ENCODE peak calls at places on chromosomes 16 and 17, in seven cellular contexts. One of them, this sample, is unnamed.

GRCh38 chr17:57924677-57925076 is 30.5 kb downstream of the CUEDC1 start:
- DNase-seq in CD4-positive, alpha-beta memory T cell: no peak
- DNase-seq in effector memory CD4-positive, alpha-beta T cell: no peak
- DNase-seq in ovary: no peak
- DNase-seq in thyroid gland: peak
- DNase-seq in lung: no peak
- DNase-seq in body of pancreas: peak
- DNase-seq in this sample: no peak

GRCh38 chr16:9441021-9441420 is 349.6 kb downstream of the HAPSTR1 start:
- DNase-seq in CD4-positive, alpha-beta memory T cell: no peak
- DNase-seq in lung: no peak
- DNase-seq in ovary: no peak
- DNase-seq in body of pancreas: no peak
- DNase-seq in thyroid gland: peak
- DNase-seq in effector memory CD4-positive, alpha-beta T cell: no peak
- DNase-seq in this sample: no peak

GRCh38 chr17:17122781-17123483 is 80.7 kb downstream of the MPRIP start:
- DNase-seq in effector memory CD4-positive, alpha-beta T cell: no peak
- DNase-seq in ovary: no peak
- DNase-seq in body of pancreas: no peak
- DNase-seq in thyroid gland: no peak
- DNase-seq in CD4-positive, alpha-beta memory T cell: no peak
- DNase-seq in lung: no peak
- DNase-seq in this sample: no peak

GRCh38 chr16:12054868-12055267 is 78.3 kb downstream of the SNX29 start:
- DNase-seq in effector memory CD4-positive, alpha-beta T cell: no peak
- DNase-seq in body of pancreas: no peak
- DNase-seq in CD4-positive, alpha-beta memory T cell: no peak
- DNase-seq in thyroid gland: no peak
- DNase-seq in ovary: no peak
- DNase-seq in lung: no peak
- DNase-seq in this sample: no peak

GRCh38 chr16:24409045-24409444 is 130.3 kb upstream of the RBBP6 start:
- DNase-seq in effector memory CD4-positive, alpha-beta T cell: no peak
- DNase-seq in thyroid gland: no peak
- DNase-seq in lung: no peak
- DNase-seq in CD4-positive, alpha-beta memory T cell: no peak
- DNase-seq in body of pancreas: no peak
- DNase-seq in ovary: no peak
- DNase-seq in this sample: no peak

GRCh38 chr17:64358261-64358788 is 32.3 kb downstream of the PECAM1 start:
- DNase-seq in effector memory CD4-positive, alpha-beta T cell: no peak
- DNase-seq in CD4-positive, alpha-beta memory T cell: no peak
- DNase-seq in thyroid gland: no peak
- DNase-seq in lung: no peak
- DNase-seq in ovary: peak
- DNase-seq in body of pancreas: no peak
- DNase-seq in this sample: no peak

GRCh38 chr16:87897563-87898505 is 28.5 kb upstream of the SLC7A5 start:
- DNase-seq in body of pancreas: no peak
- DNase-seq in thyroid gland: no peak
- DNase-seq in CD4-positive, alpha-beta memory T cell: no peak
- DNase-seq in lung: no peak
- DNase-seq in effector memory CD4-positive, alpha-beta T cell: peak
- DNase-seq in ovary: no peak
- DNase-seq in this sample: peak

GRCh38 chr17:66633322-66633965 is 201.5 kb upstream of the CACNG5 start:
- DNase-seq in lung: no peak
- DNase-seq in effector memory CD4-positive, alpha-beta T cell: no peak
- DNase-seq in CD4-positive, alpha-beta memory T cell: no peak
- DNase-seq in thyroid gland: no peak
- DNase-seq in body of pancreas: no peak
- DNase-seq in ovary: no peak
- DNase-seq in this sample: no peak

GRCh38 chr17:45740553-45741330 is 43.4 kb upstream of the CRHR1 start:
- DNase-seq in lung: peak
- DNase-seq in body of pancreas: no peak
- DNase-seq in ovary: no peak
- DNase-seq in thyroid gland: peak
- DNase-seq in effector memory CD4-positive, alpha-beta T cell: no peak
- DNase-seq in CD4-positive, alpha-beta memory T cell: no peak
- DNase-seq in this sample: no peak

GRCh38 chr17:57257911-57258885 is 1.9 kb downstream of the MSI2 start:
- DNase-seq in body of pancreas: no peak
- DNase-seq in thyroid gland: no peak
- DNase-seq in effector memory CD4-positive, alpha-beta T cell: no peak
- DNase-seq in lung: no peak
- DNase-seq in ovary: no peak
- DNase-seq in CD4-positive, alpha-beta memory T cell: no peak
- DNase-seq in this sample: no peak

GRCh38 chr17:39595928-39596327 is 11.8 kb downstream of the NEUROD2 start:
- DNase-seq in CD4-positive, alpha-beta memory T cell: no peak
- DNase-seq in ovary: no peak
- DNase-seq in body of pancreas: no peak
- DNase-seq in thyroid gland: no peak
- DNase-seq in lung: no peak
- DNase-seq in effector memory CD4-positive, alpha-beta T cell: no peak
- DNase-seq in this sample: no peak

GRCh38 chr16:66904846-66905632 is 13.6 kb downstream of the CDH16 start:
- DNase-seq in body of pancreas: no peak
- DNase-seq in CD4-positive, alpha-beta memory T cell: no peak
- DNase-seq in effector memory CD4-positive, alpha-beta T cell: no peak
- DNase-seq in lung: no peak
- DNase-seq in ovary: no peak
- DNase-seq in thyroid gland: no peak
- DNase-seq in this sample: peak

GRCh38 chr17:32854177-32854576 is 22.7 kb downstream of the MYO1D start:
- DNase-seq in ovary: no peak
- DNase-seq in body of pancreas: no peak
- DNase-seq in thyroid gland: no peak
- DNase-seq in CD4-positive, alpha-beta memory T cell: no peak
- DNase-seq in effector memory CD4-positive, alpha-beta T cell: no peak
- DNase-seq in lung: no peak
- DNase-seq in this sample: no peak

GRCh38 chr17:10243905-10244844 is 45.8 kb upstream of the GAS7 start:
- DNase-seq in thyroid gland: peak
- DNase-seq in lung: peak
- DNase-seq in CD4-positive, alpha-beta memory T cell: no peak
- DNase-seq in ovary: peak
- DNase-seq in effector memory CD4-positive, alpha-beta T cell: no peak
- DNase-seq in body of pancreas: no peak
- DNase-seq in this sample: no peak

GRCh38 chr16:28110479-28110878 is 47.0 kb upstream of the GSG1L start:
- DNase-seq in effector memory CD4-positive, alpha-beta T cell: no peak
- DNase-seq in body of pancreas: no peak
- DNase-seq in thyroid gland: no peak
- DNase-seq in lung: no peak
- DNase-seq in CD4-positive, alpha-beta memory T cell: no peak
- DNase-seq in ovary: no peak
- DNase-seq in this sample: no peak

GRCh38 chr16:28110977-28111376 is 47.5 kb upstream of the GSG1L start:
- DNase-seq in lung: no peak
- DNase-seq in body of pancreas: no peak
- DNase-seq in CD4-positive, alpha-beta memory T cell: no peak
- DNase-seq in ovary: no peak
- DNase-seq in thyroid gland: no peak
- DNase-seq in effector memory CD4-positive, alpha-beta T cell: no peak
- DNase-seq in this sample: no peak

GRCh38 chr16:28108590-28109247 is 45.2 kb upstream of the GSG1L start:
- DNase-seq in CD4-positive, alpha-beta memory T cell: no peak
- DNase-seq in thyroid gland: no peak
- DNase-seq in body of pancreas: no peak
- DNase-seq in ovary: no peak
- DNase-seq in effector memory CD4-positive, alpha-beta T cell: no peak
- DNase-seq in lung: no peak
- DNase-seq in this sample: no peak

GRCh38 chr16:28110074-28110473 is 46.6 kb upstream of the GSG1L start:
- DNase-seq in ovary: no peak
- DNase-seq in CD4-positive, alpha-beta memory T cell: no peak
- DNase-seq in effector memory CD4-positive, alpha-beta T cell: no peak
- DNase-seq in thyroid gland: no peak
- DNase-seq in lung: no peak
- DNase-seq in body of pancreas: no peak
- DNase-seq in this sample: no peak

GRCh38 chr16:28112908-28113307 is 49.4 kb upstream of the GSG1L start:
- DNase-seq in effector memory CD4-positive, alpha-beta T cell: no peak
- DNase-seq in body of pancreas: no peak
- DNase-seq in ovary: no peak
- DNase-seq in lung: no peak
- DNase-seq in thyroid gland: no peak
- DNase-seq in CD4-positive, alpha-beta memory T cell: no peak
- DNase-seq in this sample: no peak
- H3K27ac ChIP-seq in effector memory CD4-positive, alpha-beta T cell: no peak
- H3K27ac ChIP-seq in body of pancreas: no peak
- H3K27ac ChIP-seq in ovary: no peak
- H3K27ac ChIP-seq in lung: no peak
- H3K27ac ChIP-seq in thyroid gland: no peak
- H3K27ac ChIP-seq in CD4-positive, alpha-beta memory T cell: no peak
- H3K27ac ChIP-seq in this sample: no peak

DNA sequence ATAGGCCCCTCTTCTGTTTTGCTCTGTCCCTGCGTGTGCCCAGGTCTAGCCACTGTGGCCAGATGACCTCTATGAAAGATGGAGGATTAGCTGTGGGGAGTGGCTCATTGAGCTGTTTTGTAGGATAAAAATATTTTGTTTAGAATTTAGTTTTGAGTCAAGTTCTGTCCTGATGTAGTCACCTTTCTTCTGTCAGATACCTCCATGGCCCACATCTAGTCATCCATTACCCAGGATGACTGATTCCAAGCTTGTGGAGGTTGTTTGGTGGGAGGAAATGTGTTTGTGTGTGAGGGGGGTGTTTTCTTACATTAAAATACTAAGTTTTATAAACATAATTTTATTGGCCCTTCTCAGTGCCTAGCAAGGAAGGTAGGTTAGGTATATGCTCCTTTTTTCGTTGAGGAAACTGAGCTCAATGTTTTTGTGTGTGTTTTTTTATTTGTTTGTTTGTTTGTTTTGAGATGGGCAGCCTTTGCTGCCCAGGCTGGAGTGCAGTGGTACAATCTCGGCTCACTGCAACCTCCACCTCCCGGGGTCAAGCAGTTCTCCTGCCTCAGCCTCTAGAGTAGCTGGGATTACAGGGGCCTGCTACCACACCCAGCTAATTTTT is 16.3 kb downstream of the SNX11 start:
- DNase-seq in CD4-positive, alpha-beta memory T cell: no peak
- DNase-seq in ovary: no peak
- DNase-seq in lung: no peak
- DNase-seq in effector memory CD4-positive, alpha-beta T cell: no peak
- DNase-seq in thyroid gland: no peak
- DNase-seq in body of pancreas: no peak
- DNase-seq in this sample: no peak
- H3K27ac ChIP-seq in CD4-positive, alpha-beta memory T cell: no peak
- H3K27ac ChIP-seq in ovary: no peak
- H3K27ac ChIP-seq in lung: no peak
- H3K27ac ChIP-seq in effector memory CD4-positive, alpha-beta T cell: no peak
- H3K27ac ChIP-seq in thyroid gland: no peak
- H3K27ac ChIP-seq in body of pancreas: no peak
- H3K27ac ChIP-seq in this sample: no peak

DNA sequence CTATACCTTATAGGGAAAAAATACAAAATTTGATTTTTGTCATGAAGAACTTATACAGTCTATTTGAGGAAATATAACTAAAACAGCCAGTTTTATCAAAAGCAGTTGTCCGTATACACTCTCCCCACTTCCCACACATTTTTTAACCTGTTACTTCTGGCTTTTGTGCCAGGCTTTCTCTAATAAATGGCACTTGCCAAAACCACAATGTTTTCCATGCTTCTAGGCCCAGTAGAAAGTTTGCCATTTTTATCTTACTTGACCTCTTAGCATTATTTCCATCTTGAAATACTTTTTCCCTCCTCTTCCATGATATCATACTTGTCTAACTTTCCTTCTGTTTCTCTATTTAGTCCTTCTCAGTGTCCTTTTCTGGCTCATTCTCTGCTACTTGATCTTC is 38.8 kb downstream of the EFCAB5 start:
- DNase-seq in CD4-positive, alpha-beta memory T cell: no peak
- DNase-seq in ovary: no peak
- DNase-seq in thyroid gland: no peak
- DNase-seq in effector memory CD4-positive, alpha-beta T cell: no peak
- DNase-seq in lung: no peak
- DNase-seq in body of pancreas: no peak
- DNase-seq in this sample: no peak
- H3K27ac ChIP-seq in CD4-positive, alpha-beta memory T cell: no peak
- H3K27ac ChIP-seq in ovary: no peak
- H3K27ac ChIP-seq in thyroid gland: no peak
- H3K27ac ChIP-seq in effector memory CD4-positive, alpha-beta T cell: no peak
- H3K27ac ChIP-seq in lung: no peak
- H3K27ac ChIP-seq in body of pancreas: no peak
- H3K27ac ChIP-seq in this sample: no peak

GRCh38 chr17:75950421-75950820 is 9.6 kb upstream of the FBF1 start:
- DNase-seq in ovary: no peak
- DNase-seq in thyroid gland: no peak
- DNase-seq in body of pancreas: no peak
- DNase-seq in lung: no peak
- DNase-seq in CD4-positive, alpha-beta memory T cell: no peak
- DNase-seq in effector memory CD4-positive, alpha-beta T cell: no peak
- DNase-seq in this sample: no peak

GRCh38 chr17:75945202-75945601 is 4.4 kb upstream of the FBF1 start:
- DNase-seq in thyroid gland: no peak
- DNase-seq in CD4-positive, alpha-beta memory T cell: no peak
- DNase-seq in lung: no peak
- DNase-seq in body of pancreas: no peak
- DNase-seq in effector memory CD4-positive, alpha-beta T cell: no peak
- DNase-seq in ovary: no peak
- DNase-seq in this sample: no peak

DNA sequence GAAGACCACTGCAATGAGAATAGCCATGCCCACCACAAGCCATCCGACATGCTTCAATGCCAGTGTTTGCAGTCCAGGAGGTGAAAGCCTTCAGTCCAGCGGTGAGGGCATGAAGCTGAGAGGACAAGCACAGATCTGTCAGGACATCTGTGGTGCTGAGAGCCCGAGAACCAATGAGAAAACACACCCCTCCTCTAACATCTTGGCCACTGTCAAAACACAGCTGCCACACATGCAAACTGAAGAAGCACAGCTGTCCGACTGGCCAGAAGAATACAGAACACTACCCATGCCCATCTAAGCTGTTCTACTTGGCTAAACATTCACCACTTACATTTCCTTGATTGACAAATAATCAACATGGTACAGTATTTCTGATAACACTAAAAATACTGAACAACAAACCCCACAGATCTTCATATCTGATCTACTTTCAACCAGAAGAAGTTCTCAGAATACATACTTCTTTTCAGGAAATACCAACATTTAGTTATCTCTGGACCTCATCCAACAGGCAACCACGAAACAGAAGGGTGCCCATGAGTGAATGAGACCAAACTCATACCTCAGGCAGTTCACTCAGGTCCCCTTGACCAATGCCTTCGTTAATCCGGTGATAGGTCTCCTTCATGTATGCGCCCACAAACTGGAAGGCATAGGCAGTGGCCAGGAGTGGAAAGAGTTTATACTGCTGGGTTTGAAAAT is 10.2 kb upstream of the FBF1 start:
- DNase-seq in thyroid gland: no peak
- DNase-seq in effector memory CD4-positive, alpha-beta T cell: no peak
- DNase-seq in lung: no peak
- DNase-seq in CD4-positive, alpha-beta memory T cell: no peak
- DNase-seq in body of pancreas: no peak
- DNase-seq in ovary: no peak
- DNase-seq in this sample: no peak
- H3K27ac ChIP-seq in thyroid gland: no peak
- H3K27ac ChIP-seq in effector memory CD4-positive, alpha-beta T cell: no peak
- H3K27ac ChIP-seq in lung: no peak
- H3K27ac ChIP-seq in CD4-positive, alpha-beta memory T cell: no peak
- H3K27ac ChIP-seq in body of pancreas: no peak
- H3K27ac ChIP-seq in ovary: no peak
- H3K27ac ChIP-seq in this sample: no peak

GRCh38 chr17:40821536-40821935 is 878 bp downstream of the KRT10 start:
- DNase-seq in effector memory CD4-positive, alpha-beta T cell: no peak
- DNase-seq in lung: no peak
- DNase-seq in body of pancreas: no peak
- DNase-seq in ovary: no peak
- DNase-seq in thyroid gland: no peak
- DNase-seq in CD4-positive, alpha-beta memory T cell: no peak
- DNase-seq in this sample: no peak
- H3K27ac ChIP-seq in effector memory CD4-positive, alpha-beta T cell: no peak
- H3K27ac ChIP-seq in lung: no peak
- H3K27ac ChIP-seq in body of pancreas: no peak
- H3K27ac ChIP-seq in ovary: no peak
- H3K27ac ChIP-seq in thyroid gland: no peak
- H3K27ac ChIP-seq in CD4-positive, alpha-beta memory T cell: no peak
- H3K27ac ChIP-seq in this sample: no peak

This sample was measured in tibial artery.